ENCODE peak calls at places on chromosomes 6 and 20, in six cellular contexts. One of them, this sample, is unnamed.

GRCh38 chr6:149056777-149057463 is 260.6 kb upstream of the TAB2 start:
- DNase-seq in IMR-90: peak; percentile 53
- DNase-seq in mesendoderm: no peak
- DNase-seq in H9: no peak
- DNase-seq in neuronal stem cell: no peak
- DNase-seq in H1: no peak
- DNase-seq in this sample: no peak

GRCh38 chr20:36728986-36729385 is 16.9 kb downstream of the NDRG3 start:
- DNase-seq in IMR-90: peak; percentile 56
- DNase-seq in mesendoderm: peak; percentile 84
- DNase-seq in H9: peak; percentile 36
- DNase-seq in neuronal stem cell: no peak
- DNase-seq in H1: no peak
- DNase-seq in this sample: peak; percentile 15

GRCh38 chr6:43623880-43624785 is 4.9 kb downstream of the GTPBP2 start:
- DNase-seq in IMR-90: no peak
- DNase-seq in mesendoderm: no peak
- DNase-seq in H9: no peak
- DNase-seq in neuronal stem cell: no peak
- DNase-seq in H1: no peak
- DNase-seq in this sample: no peak

GRCh38 chr6:71602385-71602949 is 283.9 kb upstream of the RIMS1 start:
- DNase-seq in IMR-90: peak; percentile 62
- DNase-seq in mesendoderm: no peak
- DNase-seq in H9: no peak
- DNase-seq in neuronal stem cell: no peak
- DNase-seq in H1: no peak
- DNase-seq in this sample: no peak

GRCh38 chr6:17353440-17354175 is 39.8 kb upstream of the CAP2 start:
- DNase-seq in IMR-90: no peak
- DNase-seq in mesendoderm: no peak
- DNase-seq in H9: no peak
- DNase-seq in neuronal stem cell: no peak
- DNase-seq in H1: no peak
- DNase-seq in this sample: no peak

GRCh38 chr6:9628819-9629218 is 786.1 kb downstream of the TFAP2A start:
- DNase-seq in IMR-90: peak; percentile 13
- DNase-seq in mesendoderm: no peak
- DNase-seq in H9: no peak
- DNase-seq in neuronal stem cell: no peak
- DNase-seq in H1: no peak
- DNase-seq in this sample: peak; percentile 8

GRCh38 chr6:140366991-140367390 is 992.5 kb upstream of the CITED2 start:
- DNase-seq in IMR-90: peak; percentile 95
- DNase-seq in mesendoderm: peak; percentile 70
- DNase-seq in H9: no peak
- DNase-seq in neuronal stem cell: no peak
- DNase-seq in H1: no peak
- DNase-seq in this sample: peak; percentile 71

GRCh38 chr20:53677447-53678314 is 84.0 kb upstream of the ZNF217 start:
- DNase-seq in IMR-90: peak; percentile 46
- DNase-seq in mesendoderm: peak; percentile 73
- DNase-seq in H9: peak; percentile 42
- DNase-seq in neuronal stem cell: no peak
- DNase-seq in H1: no peak
- DNase-seq in this sample: peak; percentile 58

GRCh38 chr20:46167080-46167479 is 49.0 kb downstream of the CD40 start:
- DNase-seq in IMR-90: no peak
- DNase-seq in mesendoderm: no peak
- DNase-seq in H9: no peak
- DNase-seq in neuronal stem cell: no peak
- DNase-seq in H1: no peak
- DNase-seq in this sample: no peak

GRCh38 chr6:52227495-52227894 is 16.8 kb downstream of the IL17F start:
- DNase-seq in IMR-90: peak; percentile 1
- DNase-seq in mesendoderm: no peak
- DNase-seq in H9: no peak
- DNase-seq in neuronal stem cell: no peak
- DNase-seq in H1: no peak
- DNase-seq in this sample: no peak

GRCh38 chr20:62321521-62321948 is 18.7 kb downstream of the ADRM1 start:
- DNase-seq in IMR-90: no peak
- DNase-seq in mesendoderm: peak; percentile 67
- DNase-seq in H9: peak; percentile 78
- DNase-seq in neuronal stem cell: no peak
- DNase-seq in H1: no peak
- DNase-seq in this sample: peak; percentile 27

GRCh38 chr20:33685328-33686007 is 717 bp downstream of the E2F1 start:
- DNase-seq in IMR-90: no peak
- DNase-seq in mesendoderm: peak; percentile 64
- DNase-seq in H9: peak; percentile 82
- DNase-seq in neuronal stem cell: no peak
- DNase-seq in H1: peak; percentile 63
- DNase-seq in this sample: peak; percentile 21

GRCh38 chr20:50746138-50746940 is 15.0 kb downstream of the PARD6B start:
- DNase-seq in IMR-90: no peak
- DNase-seq in mesendoderm: no peak
- DNase-seq in H9: no peak
- DNase-seq in neuronal stem cell: no peak
- DNase-seq in H1: no peak
- DNase-seq in this sample: no peak

GRCh38 chr6:46816626-46817025 is 23.4 kb downstream of the MEP1A start:
- DNase-seq in IMR-90: no peak
- DNase-seq in mesendoderm: no peak
- DNase-seq in H9: no peak
- DNase-seq in neuronal stem cell: no peak
- DNase-seq in H1: no peak
- DNase-seq in this sample: no peak

GRCh38 chr6:103081126-103081525 is 1687.6 kb downstream of the GRIK2 start:
- DNase-seq in IMR-90: no peak
- DNase-seq in mesendoderm: no peak
- DNase-seq in H9: no peak
- DNase-seq in neuronal stem cell: no peak
- DNase-seq in H1: no peak
- DNase-seq in this sample: no peak

GRCh38 chr20:43432498-43432897 is 25.2 kb upstream of the SRSF6 start:
- DNase-seq in IMR-90: no peak
- DNase-seq in mesendoderm: no peak
- DNase-seq in H9: no peak
- DNase-seq in neuronal stem cell: no peak
- DNase-seq in H1: peak; percentile 8
- DNase-seq in this sample: no peak

GRCh38 chr6:28816909-28817807 is 106.6 kb downstream of the TRIM27 start:
- DNase-seq in IMR-90: peak; percentile 86
- DNase-seq in mesendoderm: peak; percentile 86
- DNase-seq in H9: peak; percentile 61
- DNase-seq in neuronal stem cell: no peak
- DNase-seq in H1: peak; percentile 81
- DNase-seq in this sample: peak; percentile 54

GRCh38 chr20:37335642-37336368 is 10.1 kb upstream of the SRC start:
- DNase-seq in IMR-90: peak; percentile 34
- DNase-seq in mesendoderm: no peak
- DNase-seq in H9: no peak
- DNase-seq in neuronal stem cell: no peak
- DNase-seq in H1: no peak
- DNase-seq in this sample: no peak

GRCh38 chr6:45607818-45608217 is 230.1 kb upstream of the SUPT3H start:
- DNase-seq in IMR-90: peak; percentile 17
- DNase-seq in mesendoderm: no peak
- DNase-seq in H9: no peak
- DNase-seq in neuronal stem cell: no peak
- DNase-seq in H1: no peak
- DNase-seq in this sample: peak; percentile 17

GRCh38 chr6:6734463-6735455 is 146.2 kb downstream of the LY86 start:
- DNase-seq in IMR-90: no peak
- DNase-seq in mesendoderm: no peak
- DNase-seq in H9: no peak
- DNase-seq in neuronal stem cell: no peak
- DNase-seq in H1: no peak
- DNase-seq in this sample: no peak

GRCh38 chr20:5400164-5400762 is 83.5 kb upstream of the PROKR2 start:
- DNase-seq in IMR-90: peak; percentile 16
- DNase-seq in mesendoderm: peak; percentile 43
- DNase-seq in H9: no peak
- DNase-seq in neuronal stem cell: peak; percentile 67
- DNase-seq in H1: peak; percentile 57
- DNase-seq in this sample: peak; percentile 18

GRCh38 chr6:169153401-169153800 is 100.2 kb downstream of the THBS2 start:
- DNase-seq in IMR-90: no peak
- DNase-seq in mesendoderm: no peak
- DNase-seq in H9: no peak
- DNase-seq in neuronal stem cell: no peak
- DNase-seq in H1: no peak
- DNase-seq in this sample: no peak

GRCh38 chr6:129598244-129599187 is 111.5 kb downstream of the ARHGAP18 start:
- DNase-seq in IMR-90: peak; percentile 84
- DNase-seq in mesendoderm: peak; percentile 75
- DNase-seq in H9: no peak
- DNase-seq in neuronal stem cell: peak; percentile 65
- DNase-seq in H1: no peak
- DNase-seq in this sample: peak; percentile 80

GRCh38 chr6:127606131-127606562 is 29.2 kb downstream of the C6orf58 start:
- DNase-seq in IMR-90: peak; percentile 31
- DNase-seq in mesendoderm: peak; percentile 80
- DNase-seq in H9: peak; percentile 56
- DNase-seq in neuronal stem cell: peak; percentile 29
- DNase-seq in H1: peak; percentile 59
- DNase-seq in this sample: peak; percentile 52

GRCh38 chr6:30626484-30627366 is at the start of gene ATAT1:
- DNase-seq in IMR-90: peak; percentile 68
- DNase-seq in mesendoderm: peak; percentile 88
- DNase-seq in H9: peak; percentile 94
- DNase-seq in neuronal stem cell: peak; percentile 77
- DNase-seq in H1: peak; percentile 96
- DNase-seq in this sample: peak; percentile 87

GRCh38 chr20:58877374-58878360 is 25.2 kb downstream of the GNAS start:
- DNase-seq in IMR-90: no peak
- DNase-seq in mesendoderm: no peak
- DNase-seq in H9: peak; percentile 60
- DNase-seq in neuronal stem cell: peak; percentile 58
- DNase-seq in H1: peak; percentile 62
- DNase-seq in this sample: no peak

DNA sequence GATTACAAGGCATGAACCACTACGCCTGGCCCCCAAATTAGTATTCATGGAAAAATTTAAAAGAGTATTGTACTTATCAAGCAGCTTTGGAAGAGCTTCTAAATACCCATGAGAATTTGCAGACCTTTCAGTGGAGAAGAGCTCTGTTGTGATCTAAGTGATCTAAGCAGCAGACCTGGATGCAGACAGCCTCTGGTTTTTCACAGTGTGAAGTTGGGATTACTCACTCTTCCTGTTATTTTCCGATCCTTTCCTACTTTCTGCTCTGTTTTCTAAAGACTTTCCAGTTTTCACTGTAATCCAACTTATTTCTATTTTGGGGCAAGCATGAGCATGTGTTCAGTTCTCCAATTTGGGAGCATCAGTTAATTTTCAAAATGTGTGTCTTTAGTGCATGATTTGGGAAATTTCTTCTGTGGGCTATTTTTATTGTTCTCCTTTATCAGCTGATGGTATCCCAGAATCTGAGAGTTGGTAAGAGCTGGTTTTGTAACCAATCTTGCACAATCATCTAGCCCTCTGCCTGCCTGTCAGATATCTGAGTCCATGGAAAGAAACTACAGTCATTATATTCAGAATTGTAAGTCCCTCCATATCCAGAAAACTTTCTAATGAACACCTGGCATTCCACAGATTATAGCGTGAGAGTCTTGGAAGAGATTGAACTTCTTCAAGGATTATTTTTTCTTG is 207.7 kb upstream of the DTNBP1 start:
- DNase-seq in IMR-90: no peak
- DNase-seq in mesendoderm: no peak
- DNase-seq in H9: no peak
- DNase-seq in neuronal stem cell: no peak
- DNase-seq in H1: no peak
- DNase-seq in this sample: peak; percentile 80
- H3K4me1 ChIP-seq in IMR-90: no peaks in the 10 kb centered on the region
- H3K4me1 ChIP-seq in mesendoderm: no peaks in the 10 kb centered on the region
- H3K4me1 ChIP-seq in H9: peaks cover 5% of the 10 kb centered on the region
- H3K4me1 ChIP-seq in neuronal stem cell: no peaks in the 10 kb centered on the region
- H3K4me1 ChIP-seq in H1: peaks cover 4% of the 10 kb centered on the region
- H3K4me1 ChIP-seq in this sample: peaks cover 3% of the 10 kb centered on the region

DNA sequence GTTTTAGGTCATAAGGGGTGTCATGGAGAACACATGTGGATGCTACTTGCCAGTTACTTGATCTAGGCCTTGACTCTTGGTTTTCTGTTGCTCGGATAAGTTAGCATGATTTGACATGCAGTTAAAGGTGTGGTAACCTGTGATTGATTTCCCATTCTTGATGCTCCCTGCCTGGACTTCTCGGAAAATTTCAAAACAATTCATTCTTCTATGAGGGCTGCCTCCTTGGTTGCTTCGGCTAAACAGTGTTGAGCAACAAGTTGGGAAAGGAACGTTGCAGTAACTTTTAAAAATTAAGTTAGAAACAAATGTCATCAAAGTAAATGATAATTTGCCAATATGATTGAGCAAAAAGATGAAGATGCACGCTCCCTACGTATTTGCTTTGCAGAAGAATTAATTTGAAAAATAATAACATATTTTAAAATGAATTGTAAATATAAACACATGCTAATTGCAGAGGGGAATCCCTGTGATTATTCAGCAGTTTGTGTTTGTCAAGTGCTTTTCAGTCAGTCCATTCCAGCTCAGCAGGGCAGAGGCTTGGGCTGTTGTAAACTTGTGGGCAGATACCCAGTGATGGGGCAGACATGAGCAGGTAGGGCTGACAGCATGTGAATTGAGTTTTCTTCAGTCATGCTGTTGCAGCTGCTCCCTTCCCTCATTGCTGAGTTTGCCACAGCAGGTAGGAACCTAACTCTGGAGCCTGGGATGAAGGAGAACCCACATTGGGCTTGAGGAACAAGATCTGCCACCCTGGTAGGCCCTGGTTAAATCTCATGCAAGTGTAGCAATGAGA is 110.2 kb downstream of the ESR1 start:
- DNase-seq in IMR-90: no peak
- DNase-seq in mesendoderm: no peak
- DNase-seq in H9: no peak
- DNase-seq in neuronal stem cell: no peak
- DNase-seq in H1: no peak
- DNase-seq in this sample: no peak
- H3K9ac ChIP-seq in IMR-90: no peak overlapping the region
- H3K9ac ChIP-seq in mesendoderm: no peak overlapping the region
- H3K9ac ChIP-seq in H9: no peak overlapping the region
- H3K9ac ChIP-seq in neuronal stem cell: no peak overlapping the region
- H3K9ac ChIP-seq in H1: no peak overlapping the region
- H3K9ac ChIP-seq in this sample: peak overlapping the region; percentile 50

GRCh38 chr6:2516059-2516458 is 234.7 kb downstream of the MYLK4 start:
- DNase-seq in IMR-90: no peak
- DNase-seq in mesendoderm: no peak
- DNase-seq in H9: no peak
- DNase-seq in neuronal stem cell: no peak
- DNase-seq in H1: no peak
- DNase-seq in this sample: no peak
- H2BK15ac ChIP-seq in IMR-90: no peak overlapping the region
- H2BK15ac ChIP-seq in mesendoderm: no peak overlapping the region
- H2BK15ac ChIP-seq in H9: no peak overlapping the region
- H2BK15ac ChIP-seq in neuronal stem cell: no peak overlapping the region
- H2BK15ac ChIP-seq in H1: no peak overlapping the region
- H2BK15ac ChIP-seq in this sample: no peak overlapping the region

GRCh38 chr6:99841297-99841696 is 152.7 kb downstream of the MCHR2 start:
- DNase-seq in IMR-90: no peak
- DNase-seq in mesendoderm: no peak
- DNase-seq in H9: no peak
- DNase-seq in neuronal stem cell: no peak
- DNase-seq in H1: no peak
- DNase-seq in this sample: no peak
- H3K4me1 ChIP-seq in IMR-90: peaks cover under 1% of the 10 kb centered on the region
- H3K4me1 ChIP-seq in mesendoderm: no peaks in the 10 kb centered on the region
- H3K4me1 ChIP-seq in H9: no peaks in the 10 kb centered on the region
- H3K4me1 ChIP-seq in neuronal stem cell: no peaks in the 10 kb centered on the region
- H3K4me1 ChIP-seq in H1: peaks cover 2% of the 10 kb centered on the region
- H3K4me1 ChIP-seq in this sample: no peaks in the 10 kb centered on the region

GRCh38 chr20:18506744-18507143 is 996 bp upstream of the SEC23B start:
- DNase-seq in IMR-90: no peak
- DNase-seq in mesendoderm: no peak
- DNase-seq in H9: no peak
- DNase-seq in neuronal stem cell: no peak
- DNase-seq in H1: no peak
- DNase-seq in this sample: peak; percentile 11
- H3K9ac ChIP-seq in IMR-90: no peak overlapping the region
- H3K9ac ChIP-seq in mesendoderm: peak overlapping the region; percentile 88
- H3K9ac ChIP-seq in H9: peak overlapping the region; percentile 57
- H3K9ac ChIP-seq in neuronal stem cell: no peak overlapping the region
- H3K9ac ChIP-seq in H1: peak overlapping the region; percentile 86
- H3K9ac ChIP-seq in this sample: peak overlapping the region; percentile 95